ENCODE peak calls at places on chromosomes 1 and 21, in four cellular contexts. H is H9, M is mesendoderm, S is breast epithelium. W is an unnamed sample. For H3K4me1, the result is how much of the 10 kb centered on the place peaks cover.

GRCh38 chr1:6077506-6077905 is 31.8 kb downstream of the KCNAB2 start:
- DNase-seq in H (no peak), M (no peak), S (no peak), W (no peak)

GRCh38 chr1:165843304-165843703 is 15.9 kb downstream of the UCK2 start:
- DNase-seq in H (no peak), M (no peak), S (no peak), W (no peak)

GRCh38 chr1:69967245-69967766 is 238.1 kb downstream of the LRRC40 start:
- DNase-seq in H (no peak), M (peak), S (no peak), W (no peak)

GRCh38 chr1:180609643-180610555 is 21.9 kb upstream of the XPR1 start:
- DNase-seq in H (no peak), M (no peak), S (no peak), W (no peak)

GRCh38 chr1:3625151-3625907 is 514 bp downstream of the TPRG1L start:
- DNase-seq in H (no peak), M (peak), S (no peak), W (no peak)

GRCh38 chr1:39065542-39065941 is 39.4 kb downstream of the NDUFS5 start:
- DNase-seq in H (no peak), M (no peak), S (no peak), W (no peak)

GRCh38 chr1:213315571-213315970 is 264.5 kb downstream of the RPS6KC1 start:
- DNase-seq in H (no peak), M (no peak), S (no peak), W (no peak)

GRCh38 chr1:66182551-66183178 is 351.3 kb upstream of the SGIP1 start:
- DNase-seq in H (no peak), M (no peak), S (no peak), W (no peak)

GRCh38 chr21:31252611-31253010 is 91.5 kb downstream of the TIAM1 start:
- DNase-seq in H (no peak), M (peak), S (no peak), W (no peak)

GRCh38 chr1:215264649-215265048 is 182.1 kb downstream of the KCNK2 start:
- DNase-seq in H (no peak), M (no peak), S (no peak), W (no peak)

GRCh38 chr1:102757363-102757762 is 351.0 kb downstream of the COL11A1 start:
- DNase-seq in H (no peak), M (peak), S (no peak), W (no peak)

GRCh38 chr1:42750041-42750440 is 10.0 kb upstream of the CLDN19 start:
- DNase-seq in H (peak), M (no peak), S (no peak), W (no peak)

DNA sequence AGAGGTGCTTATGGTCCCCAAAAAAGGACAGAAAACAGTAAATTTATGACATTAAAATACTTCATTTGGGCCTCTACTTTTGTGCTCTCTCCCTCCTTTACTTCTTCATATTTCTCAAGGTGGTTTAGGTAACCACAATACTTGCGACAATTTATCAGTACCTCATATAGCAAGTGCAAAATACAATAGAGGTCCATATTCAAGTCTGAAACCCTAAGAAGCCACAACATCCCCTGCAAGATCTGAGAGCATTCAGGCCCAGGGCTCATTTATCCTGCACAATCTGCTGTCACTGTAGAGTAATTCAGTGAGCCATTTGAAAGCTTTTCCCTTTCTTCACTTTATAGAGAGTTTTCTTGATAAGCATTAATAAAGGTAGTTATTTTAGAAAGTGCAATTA is 24.2 kb upstream of the ATP6V1G3 start:
- DNase-seq in H (no peak), M (no peak), S (no peak), W (no peak)
- H3K4me1 ChIP-seq in H (under half), M (under half), S (under half), W (under half)

GRCh38 chr1:8651962-8652361 is 165.5 kb downstream of the RERE start:
- DNase-seq in H (no peak), M (no peak), S (no peak), W (no peak)
- H3K27ac ChIP-seq in H (no peak), M (no peak), S (peak), W (no peak)

DNA sequence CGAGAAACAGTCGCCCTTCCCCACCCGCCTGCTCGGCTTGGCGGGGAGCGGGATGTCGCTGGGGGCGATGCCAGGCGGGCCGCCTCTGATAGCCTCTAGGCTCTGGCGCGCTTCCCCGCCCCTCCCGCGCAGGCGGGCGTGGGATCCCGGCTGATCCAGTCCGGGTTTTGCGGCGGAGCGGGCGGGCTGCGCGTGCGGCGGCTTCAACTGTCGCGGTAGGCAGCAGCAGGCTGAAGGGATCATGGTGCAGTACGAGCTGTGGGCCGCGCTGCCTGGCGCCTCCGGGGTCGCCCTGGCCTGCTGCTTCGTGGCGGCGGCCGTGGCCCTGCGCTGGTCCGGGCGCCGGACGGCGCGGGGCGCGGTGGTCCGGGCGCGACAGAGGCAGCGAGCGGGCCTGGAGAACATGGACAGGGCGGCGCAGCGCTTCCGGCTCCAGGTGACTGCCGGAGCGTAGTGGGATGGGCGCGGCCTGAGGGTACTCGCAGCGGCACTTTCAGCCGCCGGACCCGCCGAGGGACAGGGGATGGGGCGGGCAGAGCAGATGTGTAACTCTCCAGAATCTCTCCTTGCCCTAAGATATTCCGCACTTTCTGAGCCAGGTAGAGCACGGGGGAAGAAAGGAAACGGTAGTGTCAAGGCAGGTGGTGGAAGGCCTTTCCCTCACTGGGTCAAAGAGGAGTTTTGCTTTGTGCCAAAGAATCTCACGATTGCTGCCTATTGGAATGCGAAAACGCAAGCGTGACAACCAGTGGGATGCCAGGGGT is at the start of gene FAAH:
- DNase-seq in H (peak), M (peak), S (no peak), W (no peak)
- H3K4me1 ChIP-seq in H (under half), M (under half), S (under half), W (under half)

GRCh38 chr1:223363057-223363855 is 720 bp downstream of the SUSD4 start:
- DNase-seq in H (peak), M (peak), S (no peak), W (no peak)
- H3K27ac ChIP-seq in H (no peak), M (no peak), S (no peak), W (no peak)

GRCh38 chr21:41869771-41870170 is 9.4 kb downstream of the PRDM15 start:
- DNase-seq in H (no peak), M (no peak), S (no peak), W (no peak)
- H3K4me1 ChIP-seq in H (under half), M (under half), S (under half), W (under half)

GRCh38 chr1:160709715-160710114 is 1.9 kb downstream of the CD48 start:
- DNase-seq in H (no peak), M (no peak), S (no peak), W (no peak)
- H3K27ac ChIP-seq in H (no peak), M (no peak), S (no peak), W (no peak)

GRCh38 chr1:8115769-8116167 is 89.7 kb upstream of the ERRFI1 start:
- DNase-seq in H (no peak), M (no peak), S (no peak), W (no peak)
- H3K4me1 ChIP-seq in H (under half), M (under half), S (under half), W (half or more)

DNA sequence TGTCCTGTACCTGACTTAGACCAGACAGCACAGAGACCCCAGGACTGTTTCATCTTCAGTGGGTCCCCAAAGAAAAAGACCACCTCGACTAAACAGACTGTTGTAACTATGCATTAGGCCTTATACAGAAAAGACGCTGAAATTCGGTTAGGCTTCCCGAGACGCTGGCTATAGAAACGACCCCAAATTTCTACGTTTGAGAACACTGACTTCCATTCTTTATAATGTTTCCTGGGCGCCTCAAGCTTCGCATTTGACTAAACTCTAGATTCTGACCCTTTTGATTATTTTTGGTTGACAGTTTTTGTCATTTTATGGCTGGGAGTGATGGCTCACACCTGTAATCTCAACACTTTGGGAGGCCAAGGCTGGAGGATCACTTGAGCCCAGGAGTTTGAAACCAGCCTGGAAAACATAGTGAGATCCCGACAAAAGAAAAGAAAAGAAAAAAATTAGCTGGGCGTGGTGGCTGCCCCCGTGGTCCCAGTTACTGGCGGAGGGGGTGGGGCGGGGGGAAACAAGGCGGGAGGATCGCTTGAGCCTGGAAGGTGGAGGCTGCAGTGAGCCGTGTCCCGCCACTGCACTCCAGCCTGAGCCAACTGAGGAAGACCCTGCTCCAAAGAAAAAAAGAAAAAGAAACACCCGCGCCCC is 861 bp upstream of the TRAPPC10 start:
- DNase-seq in H (peak), M (peak), S (no peak), W (no peak)
- H3K27ac ChIP-seq in H (no peak), M (peak), S (peak), W (peak)

DNA sequence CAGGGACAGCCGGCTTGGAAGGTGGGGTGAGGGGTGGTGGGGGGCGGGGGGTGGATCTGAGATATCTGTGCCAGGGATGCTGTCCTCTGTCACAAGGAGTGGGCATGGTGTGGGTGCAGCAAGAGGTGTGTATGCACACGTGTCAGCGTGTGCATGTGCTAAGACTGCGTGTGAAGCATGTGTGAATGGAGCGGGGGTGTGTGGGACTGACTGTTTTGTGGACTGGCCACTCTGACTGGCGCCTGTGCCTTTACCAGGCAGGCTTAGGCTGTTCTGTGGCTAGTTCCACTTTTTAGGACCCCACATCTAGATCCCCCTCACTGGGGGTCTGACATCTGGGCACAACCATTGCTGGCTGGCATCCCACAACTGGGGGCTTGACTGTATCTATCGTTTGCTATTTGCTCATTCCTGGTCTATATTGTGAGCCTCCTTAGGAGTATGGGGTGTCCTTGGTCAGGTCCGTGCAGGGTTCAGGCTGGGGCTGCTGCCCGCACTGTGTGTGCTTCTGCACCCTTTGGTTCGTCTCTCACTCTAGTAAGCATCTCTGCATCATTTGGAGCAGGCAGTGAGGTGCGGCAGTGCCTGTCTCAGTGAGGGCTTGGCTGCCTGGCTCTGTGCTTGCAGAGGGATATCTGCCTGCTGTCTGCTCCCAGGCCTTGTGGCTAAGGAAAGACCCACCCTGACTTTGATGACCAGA is 1.9 kb downstream of the AMPD2 start:
- DNase-seq in H (no peak), M (no peak), S (no peak), W (no peak)
- H3K4me1 ChIP-seq in H (under half), M (under half), S (under half), W (half or more)

W was measured in vagina.